ENCODE peak calls at places on chromosome 6, in nine cellular contexts. P, E, U, D, Q, H, I, G and V are unnamed samples.

GRCh38 chr6:110357696-110358535 is at the start of gene METTL24:
- DNase-seq in Q (peak; percentile 4), U (peak; percentile 65), P (no peak), G (no peak), I (no peak), D (peak; percentile 39), H (no peak), E (no peak), V (peak; percentile 37)

GRCh38 chr6:41687501-41688175 is 47.8 kb downstream of the TFEB start:
- DNase-seq in E (peak; percentile 26), H (no peak), G (no peak), U (peak; percentile 9), I (no peak), D (no peak), P (no peak), Q (no peak), V (no peak)

GRCh38 chr6:27873101-27874030 is 38.8 kb downstream of the OR2B2 start:
- DNase-seq in H (peak; percentile 79), D (no peak), P (peak; percentile 78), G (no peak), Q (peak; percentile 46), U (no peak), E (peak; percentile 90), I (no peak), V (peak; percentile 47)

GRCh38 chr6:20142866-20143265 is 69.4 kb downstream of the MBOAT1 start:
- DNase-seq in I (no peak), U (no peak), E (no peak), D (no peak), P (no peak), G (no peak), Q (no peak), H (no peak), V (no peak)

GRCh38 chr6:145891126-145891525 is 73.0 kb downstream of the SHPRH start:
- DNase-seq in I (no peak), P (peak; percentile 87), G (no peak), H (no peak), Q (no peak), D (no peak), E (no peak), U (no peak), V (no peak)

GRCh38 chr6:159913862-159914564 is 23.2 kb downstream of the MAS1 start:
- DNase-seq in E (no peak), G (no peak), H (no peak), U (no peak), D (no peak), P (no peak), Q (no peak), I (no peak), V (no peak)

GRCh38 chr6:133315811-133316210 is 74.7 kb downstream of the EYA4 start:
- DNase-seq in D (no peak), E (no peak), I (no peak), G (no peak), U (no peak), P (no peak), Q (no peak), H (no peak), V (no peak)

GRCh38 chr6:11851405-11851804 is 72.8 kb upstream of the ADTRP start:
- DNase-seq in P (peak; percentile 93), E (no peak), G (no peak), U (no peak), I (no peak), D (no peak), Q (no peak), H (peak; percentile 17), V (no peak)

GRCh38 chr6:32968770-32969684 is 633 bp downstream of the BRD2 start:
- DNase-seq in H (peak; percentile 68), D (peak; percentile 83), P (peak; percentile 79), Q (peak; percentile 75), I (peak; percentile 86), G (peak; percentile 75), E (peak; percentile 81), U (peak; percentile 85), V (peak; percentile 82)

GRCh38 chr6:147287869-147288271 is 83.7 kb downstream of the STXBP5 start:
- DNase-seq in U (no peak), I (no peak), D (no peak), H (peak; percentile 31), G (no peak), P (peak; percentile 58), Q (no peak), E (peak; percentile 30), V (no peak)

GRCh38 chr6:146981981-146982380 is 222.2 kb upstream of the STXBP5 start:
- DNase-seq in E (no peak), G (no peak), P (no peak), Q (no peak), I (no peak), D (no peak), U (no peak), H (no peak), V (no peak)

GRCh38 chr6:16769986-16770376 is 8.7 kb upstream of the ATXN1 start:
- DNase-seq in P (peak; percentile 86), U (no peak), G (no peak), Q (no peak), D (no peak), I (no peak), E (peak; percentile 57), H (no peak), V (no peak)

GRCh38 chr6:51533962-51534361 is 553.5 kb downstream of the PKHD1 start:
- DNase-seq in Q (no peak), U (no peak), P (no peak), G (no peak), D (no peak), H (no peak), E (no peak), I (no peak), V (no peak)

GRCh38 chr6:28490191-28490890 is 25.3 kb downstream of the GPX6 start:
- DNase-seq in U (peak; percentile 42), I (no peak), E (no peak), H (no peak), P (no peak), Q (no peak), D (no peak), G (no peak), V (no peak)

GRCh38 chr6:148021715-148022114 is 320.9 kb upstream of the SASH1 start:
- DNase-seq in I (no peak), E (no peak), G (no peak), P (no peak), Q (no peak), U (no peak), D (no peak), H (no peak), V (no peak)

GRCh38 chr6:109322825-109323580 is 59.3 kb downstream of the CD164 start:
- DNase-seq in U (no peak), P (no peak), H (no peak), Q (no peak), I (no peak), D (no peak), G (no peak), E (no peak), V (peak; percentile 36)

GRCh38 chr6:26118999-26119398 is 31.8 kb downstream of the HFE start:
- DNase-seq in I (no peak), Q (no peak), G (no peak), U (no peak), P (no peak), E (peak; percentile 59), D (no peak), H (peak; percentile 29), V (no peak)

GRCh38 chr6:6700421-6700820 is 111.9 kb downstream of the LY86 start:
- DNase-seq in D (no peak), G (no peak), E (no peak), Q (no peak), U (no peak), H (no peak), I (no peak), P (no peak), V (no peak)

GRCh38 chr6:30025197-30025596 is 35.9 kb upstream of the POLR1H start:
- DNase-seq in I (no peak), U (no peak), Q (no peak), P (no peak), G (no peak), E (peak; percentile 7), D (no peak), H (no peak), V (no peak)

GRCh38 chr6:31308050-31308844 is 36.4 kb upstream of the HLA-C start:
- DNase-seq in Q (peak; percentile 58), E (no peak), U (no peak), H (peak; percentile 9), D (peak; percentile 81), G (peak; percentile 67), P (no peak), I (no peak), V (peak; percentile 32)

GRCh38 chr6:155108070-155108815 is 113.1 kb downstream of the TIAM2 start:
- DNase-seq in I (no peak), E (no peak), P (no peak), H (no peak), U (no peak), D (no peak), Q (no peak), G (no peak), V (no peak)

GRCh38 chr6:48541669-48542068 is 430.7 kb upstream of the PTCHD4 start:
- DNase-seq in Q (no peak), E (no peak), D (no peak), I (no peak), G (no peak), U (no peak), H (peak; percentile 4), P (no peak), V (no peak)

GRCh38 chr6:30231067-30231466 is 17.9 kb upstream of the TRIM26 start:
- DNase-seq in G (no peak), H (no peak), P (peak; percentile 25), I (no peak), E (no peak), U (no peak), Q (no peak), D (no peak), V (no peak)

GRCh38 chr6:13421425-13422057 is 65.9 kb downstream of the GFOD1 start:
- DNase-seq in D (no peak), E (no peak), U (no peak), H (no peak), P (no peak), I (no peak), G (no peak), Q (no peak), V (no peak)

GRCh38 chr6:99348220-99348822 is 1.2 kb downstream of the FAXC start:
- DNase-seq in Q (no peak), G (no peak), E (no peak), I (no peak), U (no peak), P (no peak), D (no peak), H (no peak), V (no peak)